ENCODE peak calls at places on chromosomes 16 and 17, in six cellular contexts. P, Q, N, X, T and A are unnamed samples.

GRCh38 chr17:66737524-66737923 is 97.4 kb upstream of the CACNG5 start:
- DNase-seq in N (no peak), T (no peak), X (no peak), Q (peak; percentile 41), P (peak; percentile 27), A (peak; percentile 43)

GRCh38 chr16:22300427-22301071 is 3.3 kb downstream of the POLR3E start:
- DNase-seq in T (peak; percentile 23), N (peak; percentile 42), X (no peak), Q (peak; percentile 26), P (no peak), A (peak; percentile 59)

GRCh38 chr17:74431568-74432483 is at the start of gene GPRC5C:
- DNase-seq in P (peak; percentile 92), X (peak; percentile 84), T (peak; percentile 16), N (peak; percentile 83), Q (peak; percentile 33), A (peak; percentile 79)

GRCh38 chr17:17724307-17724921 is 43.2 kb downstream of the RAI1 start:
- DNase-seq in P (no peak), N (no peak), T (no peak), X (peak; percentile 80), Q (peak; percentile 55), A (no peak)

GRCh38 chr17:36494674-36495073 is 8.2 kb downstream of the ZNHIT3 start:
- DNase-seq in Q (no peak), X (no peak), P (peak; percentile 7), N (no peak), T (no peak), A (no peak)

GRCh38 chr17:74601944-74602572 is 10.0 kb upstream of the CD300LD start:
- DNase-seq in N (peak; percentile 38), P (no peak), T (peak; percentile 7), Q (no peak), X (no peak), A (no peak)

GRCh38 chr17:10614536-10615155 is 42.5 kb downstream of the MYH3 start:
- DNase-seq in N (no peak), Q (peak; percentile 2), X (no peak), P (no peak), T (no peak), A (no peak)

GRCh38 chr16:26178298-26178697 is 486.5 kb downstream of the HS3ST4 start:
- DNase-seq in X (no peak), Q (no peak), T (no peak), N (no peak), P (no peak), A (no peak)

GRCh38 chr16:89602273-89602951 is 11.0 kb upstream of the DPEP1 start:
- DNase-seq in N (no peak), X (no peak), Q (peak; percentile 86), T (peak; percentile 40), P (no peak), A (no peak)

GRCh38 chr17:49705254-49705653 is 2.5 kb downstream of the SLC35B1 start:
- DNase-seq in N (no peak), Q (no peak), T (no peak), X (no peak), P (no peak), A (no peak)
- H3K27me3 ChIP-seq in N (no peaks in the 10 kb centered on the region), Q (no peaks in the 10 kb centered on the region), T (no peaks in the 10 kb centered on the region), X (no peaks in the 10 kb centered on the region), P (no peaks in the 10 kb centered on the region), A (no peaks in the 10 kb centered on the region)

GRCh38 chr17:76125391-76125675 is 15.7 kb downstream of the FOXJ1 start:
- DNase-seq in Q (no peak), N (no peak), T (no peak), P (no peak), X (peak; percentile 30), A (no peak)
- H3K27me3 ChIP-seq in Q (peaks cover 3% of the 10 kb centered on the region), N (no peaks in the 10 kb centered on the region), T (no peaks in the 10 kb centered on the region), P (peaks cover 36% of the 10 kb centered on the region), X (peaks cover 2% of the 10 kb centered on the region), A (peaks cover 11% of the 10 kb centered on the region)

GRCh38 chr16:3059723-3060242 is 5.7 kb upstream of the IL32 start:
- DNase-seq in P (no peak), N (no peak), Q (no peak), X (no peak), T (no peak), A (no peak)
- H3K27me3 ChIP-seq in P (peaks cover 11% of the 10 kb centered on the region), N (no peaks in the 10 kb centered on the region), Q (peaks cover 2% of the 10 kb centered on the region), X (no peaks in the 10 kb centered on the region), T (no peaks in the 10 kb centered on the region), A (no peaks in the 10 kb centered on the region)

GRCh38 chr17:56679148-56679766 is 85.8 kb downstream of the NOG start:
- DNase-seq in N (no peak), X (no peak), T (no peak), P (no peak), Q (no peak), A (no peak)
- H3K27me3 ChIP-seq in N (peaks cover 4% of the 10 kb centered on the region), X (peaks cover 9% of the 10 kb centered on the region), T (no peaks in the 10 kb centered on the region), P (peaks cover 41% of the 10 kb centered on the region), Q (peaks cover 35% of the 10 kb centered on the region), A (peaks cover 98% of the 10 kb centered on the region)

GRCh38 chr16:57876210-57876609 is 73.9 kb upstream of the KIFC3 start:
- DNase-seq in X (no peak), T (no peak), N (no peak), Q (no peak), P (no peak), A (no peak)

GRCh38 chr16:57882797-57883196 is 80.5 kb upstream of the KIFC3 start:
- DNase-seq in Q (peak; percentile 65), T (no peak), N (no peak), X (no peak), P (peak; percentile 5), A (no peak)

GRCh38 chr16:57882206-57882605 is 79.9 kb upstream of the KIFC3 start:
- DNase-seq in Q (no peak), T (no peak), X (no peak), N (no peak), P (no peak), A (no peak)

GRCh38 chr16:57875347-57875746 is 73.1 kb upstream of the KIFC3 start:
- DNase-seq in X (no peak), T (no peak), P (no peak), Q (no peak), N (no peak), A (no peak)

DNA sequence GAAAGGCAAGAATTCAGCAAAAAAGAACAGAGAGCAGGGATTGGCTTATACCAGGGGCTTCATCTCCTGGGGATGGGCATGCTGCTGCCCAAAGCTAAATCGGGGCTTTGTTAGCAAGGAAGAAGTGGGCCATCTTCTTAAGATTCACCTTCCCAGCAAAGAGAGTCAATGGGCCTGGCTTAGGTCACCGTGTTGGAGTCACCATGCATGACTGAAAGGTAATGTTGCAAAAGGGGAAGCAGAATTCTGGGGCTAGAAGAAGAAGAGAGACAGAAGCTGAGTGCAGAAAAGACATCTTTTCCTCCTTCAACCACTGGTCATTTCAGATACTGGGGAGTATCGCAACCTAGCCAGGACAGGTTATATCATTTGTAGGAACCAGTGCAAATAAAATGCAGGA is 76.3 kb upstream of the KIFC3 start:
- DNase-seq in T (no peak), Q (no peak), N (no peak), P (no peak), X (no peak), A (no peak)
- H3K27me3 ChIP-seq in T (no peaks in the 10 kb centered on the region), Q (peaks cover 32% of the 10 kb centered on the region), N (no peaks in the 10 kb centered on the region), P (peaks cover 26% of the 10 kb centered on the region), X (peaks cover 12% of the 10 kb centered on the region), A (peaks cover 76% of the 10 kb centered on the region)

GRCh38 chr17:15269087-15269486 is 4.0 kb upstream of the PMP22 start:
- DNase-seq in X (no peak), P (no peak), Q (no peak), N (no peak), T (no peak), A (no peak)
- H3K27me3 ChIP-seq in X (no peaks in the 10 kb centered on the region), P (no peaks in the 10 kb centered on the region), Q (peaks cover 28% of the 10 kb centered on the region), N (no peaks in the 10 kb centered on the region), T (no peaks in the 10 kb centered on the region), A (no peaks in the 10 kb centered on the region)

GRCh38 chr17:39863244-39863917 is 731 bp downstream of the IKZF3 start:
- DNase-seq in P (no peak), T (no peak), X (no peak), Q (no peak), N (no peak), A (no peak)
- H3K27me3 ChIP-seq in P (peaks cover 81% of the 10 kb centered on the region), T (no peaks in the 10 kb centered on the region), X (peaks cover 75% of the 10 kb centered on the region), Q (peaks cover 67% of the 10 kb centered on the region), N (no peaks in the 10 kb centered on the region), A (peaks cover 100% of the 10 kb centered on the region)

GRCh38 chr17:49944451-49944850 is 24.5 kb upstream of the DLX4 start:
- DNase-seq in P (no peak), Q (no peak), T (no peak), N (no peak), X (no peak), A (no peak)

GRCh38 chr17:49939318-49939717 is 29.7 kb upstream of the DLX4 start:
- DNase-seq in N (no peak), Q (no peak), P (no peak), X (no peak), T (no peak), A (no peak)

GRCh38 chr17:49942918-49943317 is 26.1 kb upstream of the DLX4 start:
- DNase-seq in Q (no peak), T (no peak), P (no peak), N (no peak), X (no peak), A (no peak)

GRCh38 chr17:49946208-49946607 is 22.8 kb upstream of the DLX4 start:
- DNase-seq in N (no peak), P (no peak), X (no peak), T (no peak), Q (no peak), A (no peak)

GRCh38 chr17:49941427-49941826 is 27.6 kb upstream of the DLX4 start:
- DNase-seq in Q (no peak), N (no peak), X (no peak), T (no peak), P (no peak), A (no peak)
- H3K27me3 ChIP-seq in Q (peaks cover 36% of the 10 kb centered on the region), N (no peaks in the 10 kb centered on the region), X (peaks cover 5% of the 10 kb centered on the region), T (no peaks in the 10 kb centered on the region), P (peaks cover 62% of the 10 kb centered on the region), A (peaks cover 91% of the 10 kb centered on the region)

GRCh38 chr17:79469646-79470045 is 141.2 kb downstream of the RBFOX3 start:
- DNase-seq in N (no peak), X (no peak), P (no peak), Q (no peak), T (no peak), A (no peak)
- H3K27me3 ChIP-seq in N (peaks cover 5% of the 10 kb centered on the region), X (no peaks in the 10 kb centered on the region), P (peaks cover 77% of the 10 kb centered on the region), Q (no peaks in the 10 kb centered on the region), T (no peaks in the 10 kb centered on the region), A (peaks cover 98% of the 10 kb centered on the region)

DNA sequence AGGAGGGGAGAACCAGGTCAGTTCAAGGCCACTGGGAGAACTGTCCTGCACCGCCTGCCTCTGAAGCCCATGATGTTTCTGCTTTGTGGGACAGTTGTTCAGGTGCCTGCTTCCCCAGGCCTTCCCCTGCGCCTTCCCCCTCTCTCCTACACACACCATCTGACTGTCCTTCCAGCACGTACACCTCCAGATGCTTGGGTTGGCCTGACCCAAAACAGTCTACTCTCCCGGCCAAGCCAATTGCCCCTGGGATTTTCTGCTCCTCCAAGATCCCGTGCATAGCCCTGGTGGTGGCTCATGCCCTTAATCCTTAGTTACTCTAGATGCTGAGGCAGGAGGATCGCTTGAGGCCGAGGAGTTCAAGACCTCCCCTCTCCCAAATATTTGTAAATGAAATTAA is 684 bp upstream of the RSAD1 start:
- DNase-seq in P (no peak), X (no peak), T (no peak), N (no peak), Q (no peak), A (no peak)
- H3K27me3 ChIP-seq in P (peaks cover 8% of the 10 kb centered on the region), X (no peaks in the 10 kb centered on the region), T (no peaks in the 10 kb centered on the region), N (no peaks in the 10 kb centered on the region), Q (peaks cover 9% of the 10 kb centered on the region), A (peaks cover 12% of the 10 kb centered on the region)